ENCODE peak calls at places on chromosomes 4 and X, in ten cellular contexts. A is AG04450, V is body of pancreas, E is BE2C, W is RWPE2, R is kidney, Q is sigmoid colon, G is PC-9, Y is lung, S is transverse colon. Z is an unnamed sample.

GRCh38 chr4:117941611-117942010 is 92.7 kb upstream of the NDST3 start:
- DNase-seq in W (no peak), G (no peak), S (no peak), Q (no peak), E (no peak), R (peak), A (no peak), V (no peak), Y (no peak), Z (no peak)

GRCh38 chr4:51943221-51943620 is 76.9 kb downstream of the LRRC66 start:
- DNase-seq in Y (no peak), R (no peak), A (no peak), V (no peak), W (no peak), E (no peak), S (no peak), G (no peak), Q (no peak), Z (no peak)

GRCh38 chr4:24044610-24045589 is 155.1 kb upstream of the PPARGC1A start:
- DNase-seq in E (no peak), S (no peak), G (no peak), A (no peak), V (no peak), W (no peak), Q (no peak), R (no peak), Y (no peak), Z (no peak)

GRCh38 chr4:76856183-76856969 is 41.6 kb downstream of the SOWAHB start:
- DNase-seq in A (peak), E (no peak), Q (no peak), G (no peak), V (no peak), W (no peak), Y (no peak), R (no peak), S (peak), Z (peak)

GRCh38 chrX:136999021-136999420 is 34.8 kb downstream of the GPR101 start:
- DNase-seq in G (no peak), S (no peak), R (no peak), W (no peak), Q (no peak), E (no peak), Y (no peak), A (no peak), V (no peak), Z (no peak)

GRCh38 chr4:113968473-113968872 is 11.0 kb downstream of the ARSJ start:
- DNase-seq in Q (no peak), V (no peak), E (no peak), W (no peak), R (no peak), Y (no peak), A (no peak), G (no peak), S (no peak), Z (no peak)

GRCh38 chrX:119121341-119121740 is 6.3 kb downstream of the KIAA1210 start:
- DNase-seq in Y (no peak), V (no peak), E (no peak), G (no peak), S (no peak), A (no peak), Q (no peak), W (no peak), R (no peak), Z (peak)

GRCh38 chr4:186943607-186943908 is 219.9 kb upstream of the FAT1 start:
- DNase-seq in R (no peak), G (no peak), V (no peak), E (no peak), Y (no peak), S (no peak), A (no peak), W (no peak), Q (no peak), Z (no peak)

GRCh38 chr4:53507671-53508286 is 83.5 kb downstream of the LNX1 start:
- DNase-seq in R (peak), Y (no peak), G (no peak), A (no peak), W (no peak), S (no peak), E (no peak), V (no peak), Q (peak), Z (peak)

DNA sequence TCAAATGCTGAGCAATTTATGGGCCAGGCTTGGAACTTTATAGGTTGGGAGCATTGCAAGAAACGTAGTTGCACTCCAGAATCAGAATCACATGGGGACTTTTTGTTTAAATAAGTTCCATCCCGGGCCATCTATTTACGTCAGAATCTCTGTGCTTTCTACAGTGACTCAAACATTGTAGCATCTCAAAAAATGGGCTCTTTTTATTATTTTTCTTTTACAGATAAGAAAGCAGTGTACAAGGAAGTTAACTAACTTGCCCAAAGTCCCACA is 10.2 kb downstream of the CC2D2A start:
- DNase-seq in W (no peak), Y (no peak), Q (no peak), G (no peak), V (no peak), R (no peak), A (peak), E (no peak), S (no peak), Z (no peak)
- H3K4me3 ChIP-seq in W (peak), Y (peak), Q (peak), G (no peak), V (no peak), R (peak), A (peak), E (peak), S (peak), Z (peak)

GRCh38 chrX:96181571-96181970 is 503.1 kb upstream of the DIAPH2 start:
- DNase-seq in E (no peak), Q (no peak), R (no peak), G (no peak), Y (no peak), W (no peak), A (no peak), S (no peak), V (no peak), Z (no peak)

GRCh38 chrX:96183843-96184242 is 500.8 kb upstream of the DIAPH2 start:
- DNase-seq in A (no peak), Q (no peak), R (no peak), G (no peak), E (no peak), S (no peak), Y (no peak), W (no peak), V (no peak), Z (no peak)

GRCh38 chrX:96182366-96182765 is 502.3 kb upstream of the DIAPH2 start:
- DNase-seq in G (peak), E (no peak), R (no peak), Y (no peak), V (no peak), A (peak), S (peak), Q (no peak), W (no peak), Z (no peak)
- TF ChIP-seq CTCF in G (peak), E (no peak), R (peak), Y (no peak), V (no peak), A (peak), S (peak), Q (no peak), W (peak), Z (peak)

DNA sequence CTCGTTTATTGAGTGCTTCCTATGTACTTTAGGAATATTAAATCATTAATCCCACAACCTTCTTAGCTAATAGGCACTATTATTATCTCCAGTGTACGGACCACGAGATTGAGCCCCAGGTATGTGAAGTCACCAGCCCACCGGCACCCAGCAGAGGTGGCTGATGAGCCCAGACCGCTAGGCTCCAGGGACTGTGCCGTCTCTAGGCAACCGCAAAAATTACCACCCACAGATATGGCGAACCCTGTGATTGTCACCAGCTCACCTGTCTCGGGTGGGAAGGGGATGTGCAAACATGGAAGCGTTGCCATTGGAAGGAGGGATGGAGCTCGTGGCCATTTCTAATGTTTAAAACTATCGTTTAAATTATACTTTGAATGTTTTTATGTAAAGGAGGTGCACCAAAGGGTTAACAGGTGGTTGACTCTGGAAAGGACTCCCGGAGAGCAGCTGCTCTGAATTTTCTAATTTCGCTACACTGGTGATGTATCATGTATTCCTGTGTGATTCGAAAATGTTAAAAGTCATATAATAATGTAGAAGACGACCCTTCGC is 21.0 kb upstream of the JAKMIP1 start:
- DNase-seq in E (no peak), Q (peak), Y (no peak), W (no peak), G (no peak), V (no peak), S (no peak), R (no peak), A (no peak), Z (no peak)
- H3K4me3 ChIP-seq in E (peak), Q (peak), Y (no peak), W (no peak), G (no peak), V (no peak), S (no peak), R (no peak), A (no peak), Z (no peak)

DNA sequence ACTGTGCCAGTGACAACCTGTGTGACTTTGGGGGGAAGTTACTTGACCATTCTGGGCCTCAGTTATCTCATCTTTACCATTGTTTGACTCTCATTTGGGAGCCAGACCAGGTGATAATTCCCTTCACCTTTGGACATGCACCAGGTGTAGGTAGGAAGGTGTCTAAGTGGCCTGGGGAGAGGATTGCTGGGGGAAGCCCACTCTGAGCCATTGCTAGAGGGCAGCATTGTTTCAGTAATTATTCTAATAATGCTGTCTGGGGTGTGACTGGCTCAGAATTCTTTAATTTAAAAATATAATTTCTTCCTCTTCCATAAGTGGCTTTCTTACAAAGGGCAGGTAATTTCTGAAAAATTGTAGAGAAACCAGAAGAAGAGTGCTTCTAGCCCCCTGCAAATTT is 104.3 kb downstream of the RTL9 start:
- DNase-seq in S (no peak), Q (no peak), Y (no peak), G (peak), E (no peak), A (no peak), R (no peak), W (no peak), V (no peak), Z (no peak)
- TF ChIP-seq CTCF in S (no peak), Q (no peak), Y (no peak), G (peak), E (no peak), A (no peak), R (no peak), W (peak), V (no peak), Z (peak)

Z was measured in epithelial cell of proximal tubule.